ENCODE peak calls at places on chromosome 22, in six cellular contexts. One of them, this sample, is unnamed. For H3K9me3, the result is how much of the 10 kb centered on the place peaks cover.

GRCh38 chr22:30485362-30485988 is 13.7 kb upstream of the SEC14L3 start:
- DNase-seq in trophoblast cell: peak
- DNase-seq in H9: peak
- DNase-seq in IMR-90: peak
- DNase-seq in neuronal stem cell: peak
- DNase-seq in H1: peak
- DNase-seq in this sample: peak

GRCh38 chr22:32142600-32142999 is 16.5 kb downstream of the C22orf42 start:
- DNase-seq in trophoblast cell: no peak
- DNase-seq in H9: no peak
- DNase-seq in IMR-90: no peak
- DNase-seq in neuronal stem cell: no peak
- DNase-seq in H1: no peak
- DNase-seq in this sample: no peak

GRCh38 chr22:40251106-40251505 is 73.4 kb downstream of the TNRC6B start:
- DNase-seq in trophoblast cell: no peak
- DNase-seq in H9: no peak
- DNase-seq in IMR-90: no peak
- DNase-seq in neuronal stem cell: no peak
- DNase-seq in H1: no peak
- DNase-seq in this sample: no peak

GRCh38 chr22:17098379-17098819 is 13.6 kb downstream of the IL17RA start:
- DNase-seq in trophoblast cell: no peak
- DNase-seq in H9: no peak
- DNase-seq in IMR-90: no peak
- DNase-seq in neuronal stem cell: no peak
- DNase-seq in H1: no peak
- DNase-seq in this sample: no peak

GRCh38 chr22:45952151-45952550 is 24.8 kb downstream of the WNT7B start:
- DNase-seq in trophoblast cell: no peak
- DNase-seq in H9: no peak
- DNase-seq in IMR-90: no peak
- DNase-seq in neuronal stem cell: no peak
- DNase-seq in H1: no peak
- DNase-seq in this sample: no peak

GRCh38 chr22:29030618-29031235 is 30.9 kb downstream of the C22orf31 start:
- DNase-seq in trophoblast cell: peak
- DNase-seq in H9: peak
- DNase-seq in IMR-90: peak
- DNase-seq in neuronal stem cell: peak
- DNase-seq in H1: no peak
- DNase-seq in this sample: peak

GRCh38 chr22:38989461-38989860 is 7.3 kb downstream of the APOBEC3B start:
- DNase-seq in trophoblast cell: no peak
- DNase-seq in H9: no peak
- DNase-seq in IMR-90: no peak
- DNase-seq in neuronal stem cell: no peak
- DNase-seq in H1: no peak
- DNase-seq in this sample: no peak

GRCh38 chr22:26734339-26735018 is 77.1 kb downstream of the MIAT start:
- DNase-seq in trophoblast cell: no peak
- DNase-seq in H9: no peak
- DNase-seq in IMR-90: no peak
- DNase-seq in neuronal stem cell: no peak
- DNase-seq in H1: no peak
- DNase-seq in this sample: no peak

GRCh38 chr22:42434283-42434682 is 2.1 kb upstream of the NFAM1 start:
- DNase-seq in trophoblast cell: no peak
- DNase-seq in H9: no peak
- DNase-seq in IMR-90: no peak
- DNase-seq in neuronal stem cell: no peak
- DNase-seq in H1: no peak
- DNase-seq in this sample: no peak

GRCh38 chr22:44795701-44796630 is 43.6 kb downstream of the ARHGAP8 start:
- DNase-seq in trophoblast cell: no peak
- DNase-seq in H9: peak
- DNase-seq in IMR-90: no peak
- DNase-seq in neuronal stem cell: no peak
- DNase-seq in H1: no peak
- DNase-seq in this sample: no peak

GRCh38 chr22:33018232-33018864 is 39.8 kb downstream of the SYN3 start:
- DNase-seq in trophoblast cell: peak
- DNase-seq in H9: peak
- DNase-seq in IMR-90: peak
- DNase-seq in neuronal stem cell: peak
- DNase-seq in H1: peak
- DNase-seq in this sample: peak

GRCh38 chr22:43155789-43156188 is 4.4 kb downstream of the TSPO start:
- DNase-seq in trophoblast cell: no peak
- DNase-seq in H9: no peak
- DNase-seq in IMR-90: no peak
- DNase-seq in neuronal stem cell: no peak
- DNase-seq in H1: no peak
- DNase-seq in this sample: no peak

GRCh38 chr22:41822289-41823057 is 10.4 kb upstream of the SREBF2 start:
- DNase-seq in trophoblast cell: peak
- DNase-seq in H9: no peak
- DNase-seq in IMR-90: peak
- DNase-seq in neuronal stem cell: no peak
- DNase-seq in H1: no peak
- DNase-seq in this sample: peak

GRCh38 chr22:23397618-23398567 is 182.2 kb downstream of the IGLL1 start:
- DNase-seq in trophoblast cell: no peak
- DNase-seq in H9: no peak
- DNase-seq in IMR-90: no peak
- DNase-seq in neuronal stem cell: no peak
- DNase-seq in H1: no peak
- DNase-seq in this sample: no peak

GRCh38 chr22:43861529-43861928 is 784 bp downstream of the SULT4A1 start:
- DNase-seq in trophoblast cell: no peak
- DNase-seq in H9: peak
- DNase-seq in IMR-90: peak
- DNase-seq in neuronal stem cell: no peak
- DNase-seq in H1: no peak
- DNase-seq in this sample: no peak

GRCh38 chr22:45246060-45246985 is 5.6 kb upstream of the KIAA0930 start:
- DNase-seq in trophoblast cell: peak
- DNase-seq in H9: no peak
- DNase-seq in IMR-90: peak
- DNase-seq in neuronal stem cell: no peak
- DNase-seq in H1: no peak
- DNase-seq in this sample: peak

GRCh38 chr22:40855960-40856512 is 403 bp downstream of the ST13 start:
- DNase-seq in trophoblast cell: peak
- DNase-seq in H9: peak
- DNase-seq in IMR-90: peak
- DNase-seq in neuronal stem cell: peak
- DNase-seq in H1: no peak
- DNase-seq in this sample: no peak

GRCh38 chr22:47591709-47592108 is 829.3 kb downstream of the TBC1D22A start:
- DNase-seq in trophoblast cell: no peak
- DNase-seq in H9: no peak
- DNase-seq in IMR-90: no peak
- DNase-seq in neuronal stem cell: no peak
- DNase-seq in H1: no peak
- DNase-seq in this sample: no peak
- H3K9me3 ChIP-seq in trophoblast cell: half or more
- H3K9me3 ChIP-seq in H9: half or more
- H3K9me3 ChIP-seq in IMR-90: half or more
- H3K9me3 ChIP-seq in neuronal stem cell: half or more
- H3K9me3 ChIP-seq in H1: half or more
- H3K9me3 ChIP-seq in this sample: under half

GRCh38 chr22:37196539-37197450 is 8.7 kb upstream of the C1QTNF6 start:
- DNase-seq in trophoblast cell: peak
- DNase-seq in H9: no peak
- DNase-seq in IMR-90: peak
- DNase-seq in neuronal stem cell: no peak
- DNase-seq in H1: no peak
- DNase-seq in this sample: peak

GRCh38 chr22:37193629-37194191 is 5.7 kb upstream of the C1QTNF6 start:
- DNase-seq in trophoblast cell: peak
- DNase-seq in H9: no peak
- DNase-seq in IMR-90: peak
- DNase-seq in neuronal stem cell: no peak
- DNase-seq in H1: no peak
- DNase-seq in this sample: peak

GRCh38 chr22:37197451-37198289 is 9.6 kb upstream of the C1QTNF6 start:
- DNase-seq in trophoblast cell: peak
- DNase-seq in H9: no peak
- DNase-seq in IMR-90: peak
- DNase-seq in neuronal stem cell: no peak
- DNase-seq in H1: no peak
- DNase-seq in this sample: peak

GRCh38 chr22:37194750-37195149 is 6.7 kb upstream of the C1QTNF6 start:
- DNase-seq in trophoblast cell: peak
- DNase-seq in H9: no peak
- DNase-seq in IMR-90: no peak
- DNase-seq in neuronal stem cell: no peak
- DNase-seq in H1: no peak
- DNase-seq in this sample: no peak

DNA sequence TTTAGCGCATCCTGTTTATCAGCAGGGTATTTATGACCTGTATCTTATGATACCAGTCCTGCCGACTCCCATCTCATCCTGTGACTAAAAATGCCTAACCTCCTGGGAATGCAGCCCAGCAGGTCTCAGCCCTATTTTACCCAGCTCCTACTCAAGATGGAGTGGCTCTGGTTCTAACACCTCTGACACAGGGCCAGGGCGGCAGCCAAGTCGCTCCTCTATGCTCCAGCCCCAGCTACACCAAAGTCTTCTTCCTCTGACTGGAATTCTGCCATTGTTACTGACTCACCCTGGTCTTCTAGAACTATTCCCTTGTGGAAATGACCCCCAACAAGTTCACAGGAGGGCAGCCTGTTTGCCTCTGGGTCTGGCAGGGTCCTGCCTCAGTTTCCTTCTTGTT is 7.9 kb upstream of the C1QTNF6 start:
- DNase-seq in trophoblast cell: peak
- DNase-seq in H9: no peak
- DNase-seq in IMR-90: peak
- DNase-seq in neuronal stem cell: no peak
- DNase-seq in H1: no peak
- DNase-seq in this sample: no peak
- H3K18ac ChIP-seq in trophoblast cell: peak
- H3K18ac ChIP-seq in H9: no peak
- H3K18ac ChIP-seq in IMR-90: no peak
- H3K18ac ChIP-seq in neuronal stem cell: no peak
- H3K18ac ChIP-seq in H1: no peak
- H3K18ac ChIP-seq in this sample: no peak

GRCh38 chr22:49297286-49297870 is 530.3 kb downstream of the BRD1 start:
- DNase-seq in trophoblast cell: no peak
- DNase-seq in H9: peak
- DNase-seq in IMR-90: no peak
- DNase-seq in neuronal stem cell: no peak
- DNase-seq in H1: no peak
- DNase-seq in this sample: no peak
- H3K9me3 ChIP-seq in trophoblast cell: under half
- H3K9me3 ChIP-seq in H9: under half
- H3K9me3 ChIP-seq in IMR-90: half or more
- H3K9me3 ChIP-seq in neuronal stem cell: under half
- H3K9me3 ChIP-seq in H1: under half
- H3K9me3 ChIP-seq in this sample: under half

GRCh38 chr22:36506637-36507517 is at the start of gene FOXRED2:
- DNase-seq in trophoblast cell: peak
- DNase-seq in H9: peak
- DNase-seq in IMR-90: peak
- DNase-seq in neuronal stem cell: peak
- DNase-seq in H1: peak
- DNase-seq in this sample: peak
- H3K18ac ChIP-seq in trophoblast cell: peak
- H3K18ac ChIP-seq in H9: peak
- H3K18ac ChIP-seq in IMR-90: peak
- H3K18ac ChIP-seq in neuronal stem cell: peak
- H3K18ac ChIP-seq in H1: no peak
- H3K18ac ChIP-seq in this sample: peak

GRCh38 chr22:48580481-48580970 is 1247.1 kb downstream of the BRD1 start:
- DNase-seq in trophoblast cell: no peak
- DNase-seq in H9: no peak
- DNase-seq in IMR-90: no peak
- DNase-seq in neuronal stem cell: no peak
- DNase-seq in H1: no peak
- DNase-seq in this sample: no peak

GRCh38 chr22:48578138-48579034 is 1249.3 kb downstream of the BRD1 start:
- DNase-seq in trophoblast cell: no peak
- DNase-seq in H9: no peak
- DNase-seq in IMR-90: no peak
- DNase-seq in neuronal stem cell: no peak
- DNase-seq in H1: no peak
- DNase-seq in this sample: no peak

GRCh38 chr22:48581206-48581766 is 1246.4 kb downstream of the BRD1 start:
- DNase-seq in trophoblast cell: no peak
- DNase-seq in H9: no peak
- DNase-seq in IMR-90: no peak
- DNase-seq in neuronal stem cell: no peak
- DNase-seq in H1: no peak
- DNase-seq in this sample: no peak

GRCh38 chr22:48579035-48579914 is 1248.4 kb downstream of the BRD1 start:
- DNase-seq in trophoblast cell: no peak
- DNase-seq in H9: no peak
- DNase-seq in IMR-90: no peak
- DNase-seq in neuronal stem cell: peak
- DNase-seq in H1: no peak
- DNase-seq in this sample: no peak

GRCh38 chr22:48579915-48580279 is 1247.8 kb downstream of the BRD1 start:
- DNase-seq in trophoblast cell: no peak
- DNase-seq in H9: no peak
- DNase-seq in IMR-90: no peak
- DNase-seq in neuronal stem cell: no peak
- DNase-seq in H1: no peak
- DNase-seq in this sample: no peak
- H3K9me3 ChIP-seq in trophoblast cell: under half
- H3K9me3 ChIP-seq in H9: under half
- H3K9me3 ChIP-seq in IMR-90: under half
- H3K9me3 ChIP-seq in neuronal stem cell: under half
- H3K9me3 ChIP-seq in H1: under half
- H3K9me3 ChIP-seq in this sample: under half

DNA sequence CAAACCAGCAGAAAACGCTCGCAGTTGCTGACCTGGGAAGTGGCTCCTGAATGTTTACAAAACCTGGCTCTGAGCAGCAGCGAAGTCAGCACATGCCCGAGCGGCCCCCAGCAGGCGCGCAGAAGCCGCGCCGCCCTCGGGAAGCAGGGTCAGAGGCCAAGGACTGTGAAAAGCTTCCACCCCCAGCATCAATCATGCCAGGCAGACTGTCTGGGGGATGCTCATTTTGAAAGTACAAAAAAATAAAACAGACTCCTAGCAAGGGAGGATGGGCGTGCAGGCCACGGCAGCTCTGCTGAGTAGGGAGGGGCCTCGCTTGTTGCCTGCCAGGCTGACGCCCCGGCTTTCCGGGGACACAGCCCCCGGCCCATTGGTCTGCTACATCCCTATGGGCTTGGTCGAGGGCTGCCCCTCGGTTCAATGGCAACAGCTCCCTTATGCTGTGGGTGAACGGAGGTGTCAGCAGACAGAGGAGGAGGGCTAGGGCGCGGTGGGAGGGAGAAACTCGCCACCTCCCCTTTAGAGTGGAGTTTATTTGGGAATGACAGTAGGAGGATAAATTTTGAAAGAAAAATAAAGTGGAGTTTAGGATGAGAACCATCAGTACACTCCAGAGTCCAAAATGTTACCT is 37.7 kb upstream of the GNB1L start:
- DNase-seq in trophoblast cell: no peak
- DNase-seq in H9: no peak
- DNase-seq in IMR-90: peak
- DNase-seq in neuronal stem cell: no peak
- DNase-seq in H1: no peak
- DNase-seq in this sample: peak
- H3K18ac ChIP-seq in trophoblast cell: peak
- H3K18ac ChIP-seq in H9: peak
- H3K18ac ChIP-seq in IMR-90: peak
- H3K18ac ChIP-seq in neuronal stem cell: peak
- H3K18ac ChIP-seq in H1: peak
- H3K18ac ChIP-seq in this sample: peak

This sample was measured in mesenchymal stem cell.